ENCODE peak calls at places on chromosomes 13 and 19, in six cellular contexts. W is thyroid gland, M is ovary, N is tibial nerve, P is A549, A is IMR-90. T is an unnamed sample.

GRCh38 chr19:18419699-18420460 is 682 bp downstream of the SSBP4 start:
- DNase-seq in N (no peak), W (peak; percentile 58), M (peak; percentile 65), A (no peak), P (no peak), T (peak; percentile 59)

GRCh38 chr19:46775642-46776258 is 12.6 kb downstream of the SLC1A5 start:
- DNase-seq in A (no peak), M (no peak), W (no peak), P (no peak), N (no peak), T (no peak)

GRCh38 chr13:39685652-39686051 is 30.2 kb downstream of the COG6 start:
- DNase-seq in N (no peak), M (no peak), A (no peak), W (no peak), P (no peak), T (no peak)

GRCh38 chr13:42532561-42533335 is 41.2 kb upstream of the TNFSF11 start:
- DNase-seq in A (no peak), W (no peak), N (no peak), P (no peak), M (no peak), T (no peak)

GRCh38 chr19:18406749-18407148 is 9.3 kb upstream of the LRRC25 start:
- DNase-seq in M (no peak), N (no peak), A (no peak), P (no peak), W (no peak), T (no peak)

GRCh38 chr13:114037674-114038073 is 63.8 kb upstream of the C13orf46 start:
- DNase-seq in M (no peak), A (no peak), N (no peak), W (no peak), P (no peak), T (no peak)

GRCh38 chr19:17436094-17436873 is 12.2 kb downstream of the TMEM221 start:
- DNase-seq in M (no peak), P (no peak), W (no peak), N (no peak), A (no peak), T (no peak)

GRCh38 chr13:53161231-53161630 is 132.6 kb downstream of the OLFM4 start:
- DNase-seq in A (no peak), P (no peak), W (no peak), N (no peak), M (no peak), T (no peak)

GRCh38 chr13:76214001-76214400 is 577.9 kb downstream of the LMO7 start:
- DNase-seq in M (no peak), P (no peak), W (no peak), N (no peak), A (no peak), T (no peak)

GRCh38 chr19:944171-944567 is 18.3 kb downstream of the ARID3A start:
- DNase-seq in N (no peak), M (peak; percentile 84), W (no peak), P (no peak), A (no peak), T (peak; percentile 82)

GRCh38 chr19:24054044-24054935 is 32.7 kb upstream of the ZNF254 start:
- DNase-seq in A (peak; percentile 95), P (peak; percentile 13), W (no peak), M (no peak), N (no peak), T (no peak)

GRCh38 chr13:67330149-67330548 is 100.0 kb upstream of the PCDH9 start:
- DNase-seq in M (no peak), P (no peak), A (no peak), W (no peak), N (no peak), T (no peak)

GRCh38 chr19:51329411-51329810 is 12.5 kb downstream of the VSIG10L start:
- DNase-seq in P (no peak), M (no peak), A (no peak), W (no peak), N (no peak), T (no peak)

GRCh38 chr13:113431171-113431570 is 22.1 kb downstream of the ADPRHL1 start:
- DNase-seq in N (no peak), A (no peak), P (no peak), M (no peak), W (peak; percentile 32), T (no peak)

GRCh38 chr13:48493851-48494250 is 39.0 kb downstream of the RCBTB2 start:
- DNase-seq in W (no peak), M (no peak), N (no peak), A (peak; percentile 12), P (no peak), T (no peak)

GRCh38 chr13:70249332-70250064 is 141.2 kb upstream of the KLHL1 start:
- DNase-seq in W (no peak), P (no peak), M (no peak), N (no peak), A (no peak), T (no peak)

GRCh38 chr19:13056052-13056660 is 46.5 kb downstream of the LYL1 start:
- DNase-seq in A (peak; percentile 71), W (peak; percentile 99), P (no peak), M (peak; percentile 68), N (no peak), T (peak; percentile 79)

GRCh38 chr19:17058236-17058635 is 17.0 kb downstream of the HAUS8 start:
- DNase-seq in W (no peak), P (no peak), A (peak; percentile 46), M (no peak), N (no peak), T (no peak)

GRCh38 chr19:33724723-33725060 is 72.0 kb upstream of the KCTD15 start:
- DNase-seq in A (no peak), M (no peak), N (no peak), W (no peak), P (no peak), T (no peak)

GRCh38 chr19:41718761-41719160 is 10.3 kb downstream of the CEACAM5 start:
- DNase-seq in M (no peak), A (no peak), P (no peak), N (no peak), W (no peak), T (no peak)

GRCh38 chr19:38527466-38528136 is 90.2 kb downstream of the MAP4K1 start:
- DNase-seq in A (no peak), P (no peak), N (no peak), W (no peak), M (no peak), T (no peak)

GRCh38 chr13:37109080-37109678 is 3.7 kb upstream of the CSNK1A1L start:
- DNase-seq in A (peak; percentile 62), P (no peak), N (no peak), M (no peak), W (no peak), T (no peak)

GRCh38 chr19:29667941-29668340 is 2.7 kb downstream of the PLEKHF1 start:
- DNase-seq in M (no peak), W (no peak), N (no peak), P (no peak), A (no peak), T (no peak)

GRCh38 chr13:45544520-45544919 is 71.0 kb downstream of the ERICH6B start:
- DNase-seq in M (no peak), P (no peak), A (no peak), N (no peak), W (no peak), T (no peak)

GRCh38 chr19:46818812-46819211 is 30.4 kb upstream of the SLC1A5 start:
- DNase-seq in W (no peak), M (no peak), N (no peak), P (no peak), A (peak; percentile 33), T (no peak)

GRCh38 chr19:45637890-45638667 is 1.1 kb downstream of the EML2 start:
- DNase-seq in P (no peak), N (no peak), A (peak; percentile 48), M (no peak), W (peak; percentile 23), T (no peak)

GRCh38 chr19:47035127-47035494 is 13.3 kb downstream of the TMEM160 start:
- DNase-seq in W (no peak), N (no peak), P (no peak), A (no peak), M (no peak), T (no peak)

DNA sequence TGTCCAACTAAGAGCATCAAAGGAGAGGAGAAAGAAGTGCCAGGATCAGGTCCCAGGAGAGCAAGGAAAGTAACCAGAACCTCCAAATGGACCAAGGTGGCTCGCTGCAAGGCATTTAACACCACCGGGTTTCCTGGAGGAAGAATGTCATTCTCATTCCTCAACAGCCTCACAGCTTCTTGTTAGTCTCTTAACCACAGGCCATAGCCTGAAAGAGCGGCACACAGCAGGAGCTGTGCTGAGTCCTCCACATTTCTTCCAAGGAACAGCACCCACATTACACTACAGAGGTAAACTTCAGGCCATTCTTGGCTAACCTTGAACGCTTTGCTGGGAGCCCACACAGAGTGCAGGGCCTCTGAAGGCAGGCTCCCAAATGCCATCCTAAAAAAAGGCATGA is 23.6 kb downstream of the DOCK9 start:
- DNase-seq in N (no peak), A (no peak), M (no peak), P (no peak), W (no peak), T (no peak)
- TF ChIP-seq POLR2A in N (no peak), A (no peak), M (no peak), P (no peak), W (no peak), T (no peak)

GRCh38 chr13:46592410-46592809 is 39.4 kb downstream of the LRCH1 start:
- DNase-seq in N (no peak), W (no peak), P (no peak), M (no peak), A (no peak), T (no peak)
- H3K4me1 ChIP-seq in N (peaks cover 52% of the 10 kb centered on the region), W (peaks cover 28% of the 10 kb centered on the region), P (peaks cover 40% of the 10 kb centered on the region), M (peaks cover 7% of the 10 kb centered on the region), A (peaks cover 5% of the 10 kb centered on the region), T (peaks cover 10% of the 10 kb centered on the region)

DNA sequence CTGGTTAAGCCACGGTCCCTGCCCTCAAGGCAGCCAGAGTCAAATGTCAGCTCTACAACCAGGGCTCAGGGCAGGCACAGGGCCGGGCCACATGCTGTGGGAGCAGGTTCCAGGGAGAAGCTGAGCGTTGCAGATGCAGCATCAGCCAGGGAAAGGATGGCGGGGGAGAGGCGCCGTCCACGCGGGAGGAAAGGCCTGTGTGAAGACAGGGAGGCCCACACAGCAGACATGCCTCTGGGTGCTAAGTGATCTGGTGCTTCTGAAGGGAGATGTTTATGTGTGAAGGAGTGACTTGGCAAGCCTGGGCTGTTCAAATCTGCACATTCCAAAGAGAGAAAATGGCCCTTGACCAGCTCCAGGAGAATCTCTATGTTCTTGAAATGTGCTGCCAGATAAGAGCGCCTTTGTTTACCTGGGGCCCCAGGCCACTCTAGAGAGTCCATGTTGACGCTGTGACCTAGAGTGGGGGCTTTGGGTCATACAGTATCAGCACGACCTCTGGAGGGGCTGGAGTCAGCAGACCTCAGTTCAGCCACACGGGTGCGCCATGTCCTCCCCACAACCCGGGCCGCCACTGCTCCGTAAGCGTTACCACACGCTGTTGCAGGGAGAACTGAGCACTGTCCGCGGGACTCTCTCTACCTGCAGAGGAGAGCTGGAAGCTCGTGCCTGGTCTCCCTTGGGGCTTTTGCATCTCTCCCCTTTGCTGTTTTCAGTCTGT is 15.9 kb upstream of the ATF5 start:
- DNase-seq in N (no peak), P (no peak), W (peak; percentile 38), A (peak; percentile 44), M (peak; percentile 54), T (no peak)
- TF ChIP-seq POLR2A in N (no peak), P (no peak), W (no peak), A (no peak), M (no peak), T (no peak)

GRCh38 chr13:25353344-25353743 is 18.4 kb upstream of the ATP8A2 start:
- DNase-seq in P (no peak), A (no peak), M (no peak), N (no peak), W (no peak), T (no peak)
- H3K4me1 ChIP-seq in P (no peaks in the 10 kb centered on the region), A (no peaks in the 10 kb centered on the region), M (no peaks in the 10 kb centered on the region), N (no peaks in the 10 kb centered on the region), W (no peaks in the 10 kb centered on the region), T (no peaks in the 10 kb centered on the region)

T was measured in uterus.